ENCODE peak calls at places on chromosomes 2 and 18, in ten cellular contexts. L is HT-29; N is HL-60; B is stimulated activated CD8-positive, alpha-beta memory T cell treated with anti-CD3 and anti-CD28 coated beads, Interleukin-7, amount 100 ng/mL, for 24 hours; I is GDM1; E is iris pigment epithelial cell; Q is cardiac fibroblast; V is AG20443; T is neural progenitor cell; X is adrenal gland. J is an unnamed sample.
A peak's percentile ranks its signal among the peaks of the same experiment; 100 is the strongest.

GRCh38 chr2:120613742-120614481 is 121.8 kb upstream of the GLI2 start:
- DNase-seq in L (no peak), N (no peak), B (no peak), I (no peak), E (peak; percentile 39), Q (peak; percentile 38), V (peak; percentile 80), T (no peak), X (no peak), J (no peak)

GRCh38 chr2:85748948-85749875 is 4.6 kb upstream of the ATOH8 start:
- DNase-seq in L (no peak), N (no peak), B (no peak), I (no peak), E (no peak), Q (peak; percentile 76), V (peak; percentile 79), T (no peak), X (no peak), J (peak; percentile 33)

GRCh38 chr2:38655441-38655840 is 10.5 kb upstream of the GALM start:
- DNase-seq in L (no peak), N (no peak), B (no peak), I (no peak), E (no peak), Q (no peak), V (no peak), T (no peak), X (no peak), J (no peak)

GRCh38 chr18:76260941-76261472 is 234.0 kb downstream of the ZNF516 start:
- DNase-seq in L (no peak), N (no peak), B (no peak), I (no peak), E (no peak), Q (no peak), V (no peak), T (peak; percentile 62), X (no peak), J (no peak)

GRCh38 chr2:179569834-179570233 is 291.6 kb downstream of the ZNF385B start:
- DNase-seq in L (no peak), N (no peak), B (no peak), I (no peak), E (peak; percentile 83), Q (peak; percentile 65), V (peak; percentile 56), T (no peak), X (no peak), J (no peak)

GRCh38 chr18:79784965-79785770 is 12.6 kb upstream of the KCNG2 start:
- DNase-seq in L (no peak), N (no peak), B (no peak), I (no peak), E (peak; percentile 46), Q (peak; percentile 53), V (no peak), T (no peak), X (no peak), J (peak; percentile 81)

GRCh38 chr2:181750305-181750704 is 70.0 kb upstream of the NEUROD1 start:
- DNase-seq in L (no peak), N (no peak), B (no peak), I (no peak), E (no peak), Q (no peak), V (no peak), T (peak; percentile 5), X (no peak), J (no peak)

GRCh38 chr2:85831735-85832134 is 57.1 kb downstream of the ST3GAL5 start:
- DNase-seq in L (no peak), N (no peak), B (no peak), I (no peak), E (no peak), Q (no peak), V (no peak), T (no peak), X (no peak), J (no peak)

J was measured in DMS53.